ENCODE peak calls at places on chromosome 14, in seven cellular contexts. B is cardiac fibroblast; C is GOT3; L is Calu3; G is Ammon's horn; I is stimulated activated CD8-positive, alpha-beta memory T cell treated with anti-CD3 and anti-CD28 coated beads, Interleukin-7, amount 100 ng/mL, for 4 hours; X is left cardiac atrium. Y is an unnamed sample.

GRCh38 chr14:60648169-60648933 is 926 bp downstream of the SIX1 start:
- DNase-seq in G (no peak), L (peak; percentile 38), X (no peak), B (no peak), I (no peak), C (no peak), Y (peak; percentile 62)

GRCh38 chr14:78785265-78785664 is 615.1 kb downstream of the NRXN3 start:
- DNase-seq in X (no peak), I (no peak), C (no peak), L (no peak), B (no peak), G (no peak), Y (no peak)

GRCh38 chr14:89282191-89282590 is 134.8 kb downstream of the FOXN3 start:
- DNase-seq in X (no peak), B (no peak), L (no peak), G (no peak), C (no peak), I (no peak), Y (no peak)

GRCh38 chr14:104387000-104387384 is 192.6 kb upstream of the C14orf180 start:
- DNase-seq in G (no peak), I (no peak), X (no peak), C (no peak), L (no peak), B (no peak), Y (no peak)

GRCh38 chr14:77044776-77045569 is 16.5 kb upstream of the IRF2BPL start:
- DNase-seq in I (no peak), L (no peak), B (peak; percentile 95), C (no peak), G (no peak), X (no peak), Y (peak; percentile 62)

GRCh38 chr14:95664546-95664945 is 21.7 kb upstream of the TCL1B start:
- DNase-seq in I (no peak), B (no peak), G (no peak), X (no peak), L (no peak), C (no peak), Y (no peak)

GRCh38 chr14:21703357-21704339 is 30.0 kb upstream of the OR4E1 start:
- DNase-seq in C (no peak), G (no peak), B (no peak), X (no peak), L (no peak), I (no peak), Y (no peak)

GRCh38 chr14:93231129-93231979 is 24.3 kb downstream of the UBR7 start:
- DNase-seq in L (peak; percentile 45), G (peak; percentile 67), B (peak; percentile 43), X (peak; percentile 49), I (no peak), C (no peak), Y (no peak)

GRCh38 chr14:99566390-99567354 is 37.3 kb downstream of the CCDC85C start:
- DNase-seq in X (no peak), G (no peak), L (no peak), B (no peak), I (no peak), C (no peak), Y (no peak)

GRCh38 chr14:24795406-24795805 is 161.4 kb upstream of the GZMB start:
- DNase-seq in G (no peak), X (no peak), L (no peak), I (no peak), B (no peak), C (no peak), Y (no peak)

GRCh38 chr14:77603654-77604270 is 12.7 kb downstream of the SPTLC2 start:
- DNase-seq in B (no peak), X (peak; percentile 48), G (peak; percentile 27), C (no peak), L (peak; percentile 19), I (no peak), Y (peak; percentile 17)

GRCh38 chr14:68363841-68364711 is 428.8 kb downstream of the ZFP36L1 start:
- DNase-seq in L (peak; percentile 29), C (no peak), I (no peak), B (peak; percentile 44), G (peak; percentile 76), X (peak; percentile 42), Y (peak; percentile 42)

GRCh38 chr14:73168691-73169090 is 32.4 kb downstream of the PSEN1 start:
- DNase-seq in I (no peak), L (no peak), B (no peak), G (peak; percentile 36), C (no peak), X (no peak), Y (no peak)

GRCh38 chr14:101721951-101722661 is 39.4 kb upstream of the PPP2R5C start:
- DNase-seq in L (peak; percentile 52), I (peak; percentile 60), G (no peak), X (peak; percentile 48), B (no peak), C (no peak), Y (peak; percentile 53)

GRCh38 chr14:90574640-90575131 is 177.9 kb downstream of the CALM1 start:
- DNase-seq in X (peak; percentile 54), I (no peak), L (no peak), G (no peak), B (peak; percentile 25), C (no peak), Y (peak; percentile 79)

GRCh38 chr14:103607822-103608221 is 21.2 kb upstream of the KLC1 start:
- DNase-seq in I (no peak), B (no peak), L (no peak), G (no peak), C (no peak), X (no peak), Y (peak; percentile 52)

GRCh38 chr14:103385994-103386491 is 828 bp downstream of the MARK3 start:
- DNase-seq in L (peak; percentile 20), I (peak; percentile 6), B (no peak), X (no peak), G (no peak), C (no peak), Y (peak; percentile 43)

GRCh38 chr14:102893452-102893851 is 29.0 kb upstream of the AMN start:
- DNase-seq in B (peak; percentile 96), I (no peak), C (no peak), L (no peak), X (no peak), G (peak; percentile 33), Y (peak; percentile 62)

GRCh38 chr14:77991128-77991772 is 178.9 kb upstream of the NRXN3 start:
- DNase-seq in C (no peak), L (no peak), G (peak; percentile 40), I (no peak), X (no peak), B (no peak), Y (no peak)

GRCh38 chr14:30928462-30928861 is 54.1 kb downstream of the COCH start:
- DNase-seq in C (no peak), G (no peak), B (peak; percentile 30), I (no peak), X (no peak), L (no peak), Y (no peak)

GRCh38 chr14:101446387-101446969 is 114.8 kb upstream of the DIO3 start:
- DNase-seq in I (no peak), C (no peak), X (no peak), G (no peak), B (no peak), L (no peak), Y (no peak)

GRCh38 chr14:35704793-35705493 is 104.2 kb downstream of the RALGAPA1 start:
- DNase-seq in B (no peak), X (no peak), I (no peak), G (no peak), C (no peak), L (no peak), Y (no peak)

GRCh38 chr14:35351897-35352273 is 52.7 kb downstream of the NFKBIA start:
- DNase-seq in G (no peak), I (no peak), X (no peak), C (no peak), B (no peak), L (no peak), Y (no peak)

GRCh38 chr14:86654558-86655184 is 1124.7 kb downstream of the FLRT2 start:
- DNase-seq in I (no peak), X (peak; percentile 36), C (no peak), G (no peak), B (peak; percentile 69), L (peak; percentile 38), Y (no peak)

GRCh38 chr14:36505193-36505815 is 14.7 kb downstream of the NKX2-1 start:
- DNase-seq in I (no peak), C (no peak), L (no peak), G (no peak), B (no peak), X (no peak), Y (no peak)

GRCh38 chr14:52043690-52044089 is 25.2 kb downstream of the NID2 start:
- DNase-seq in I (no peak), X (peak; percentile 37), C (no peak), B (peak; percentile 53), L (peak; percentile 71), G (no peak), Y (no peak)

GRCh38 chr14:65308536-65308935 is 104.0 kb upstream of the FUT8 start:
- DNase-seq in I (no peak), C (no peak), B (no peak), L (no peak), X (no peak), G (no peak), Y (no peak)

GRCh38 chr14:61585598-61586538 is 109.4 kb upstream of the HIF1A start:
- DNase-seq in G (peak; percentile 42), L (no peak), C (no peak), I (no peak), B (peak; percentile 87), X (peak; percentile 84), Y (peak; percentile 68)

GRCh38 chr14:105387530-105387922 is 10.8 kb upstream of the TEX22 start:
- DNase-seq in B (no peak), L (no peak), X (peak; percentile 21), G (no peak), I (no peak), C (no peak), Y (peak; percentile 40)

GRCh38 chr14:61531741-61532505 is 163.4 kb upstream of the HIF1A start:
- DNase-seq in L (no peak), B (peak; percentile 39), I (no peak), G (no peak), X (no peak), C (no peak), Y (no peak)

GRCh38 chr14:102187044-102187443 is 47.3 kb downstream of the WDR20 start:
- DNase-seq in L (no peak), C (no peak), G (peak; percentile 3), I (no peak), X (no peak), B (peak; percentile 78), Y (no peak)

GRCh38 chr14:61101803-61102548 is 120.9 kb downstream of the SLC38A6 start:
- DNase-seq in L (no peak), I (no peak), X (no peak), B (peak; percentile 88), C (no peak), G (no peak), Y (no peak)

GRCh38 chr14:61564623-61565091 is 130.7 kb upstream of the HIF1A start:
- DNase-seq in L (peak; percentile 53), C (no peak), X (no peak), I (no peak), G (no peak), B (peak; percentile 94), Y (no peak)

GRCh38 chr14:98946995-98947394 is 325.0 kb downstream of the BCL11B start:
- DNase-seq in C (no peak), G (peak; percentile 28), X (no peak), L (no peak), I (no peak), B (peak; percentile 48), Y (no peak)

GRCh38 chr14:24863933-24864708 is 185.8 kb downstream of the STXBP6 start:
- DNase-seq in G (no peak), X (no peak), I (no peak), B (no peak), C (no peak), L (no peak), Y (no peak)

GRCh38 chr14:77485901-77486678 is 12.5 kb downstream of the ISM2 start:
- DNase-seq in X (no peak), I (no peak), G (no peak), B (no peak), C (peak; percentile 3), L (no peak), Y (no peak)

Y was measured in psoas muscle.